ENCODE peak calls at places on chromosomes 12 and 14, in six cellular contexts. N is heart left ventricle, U is body of pancreas, G is esophagus muscularis mucosa, Q is right lobe of liver, J is IMR-90. X is an unnamed sample. For H3K9me3, the result is how much of the 10 kb centered on the place peaks cover.

GRCh38 chr12:5565933-5566632 is 134.2 kb downstream of the NTF3 start:
- DNase-seq in N (no peak), U (no peak), G (no peak), Q (no peak), J (peak), X (no peak)

GRCh38 chr14:105659935-105660527 is 133.6 kb downstream of the TMEM121 start:
- DNase-seq in N (no peak), U (no peak), G (no peak), Q (no peak), J (no peak), X (no peak)

GRCh38 chr14:87233266-87233665 is 759.7 kb downstream of the GALC start:
- DNase-seq in N (no peak), U (no peak), G (no peak), Q (no peak), J (no peak), X (no peak)

GRCh38 chr14:91732439-91732838 is 553 bp upstream of the CATSPERB start:
- DNase-seq in N (no peak), U (no peak), G (no peak), Q (no peak), J (no peak), X (no peak)

GRCh38 chr12:120762093-120762492 is 36.5 kb downstream of the ACADS start:
- DNase-seq in N (no peak), U (no peak), G (no peak), Q (no peak), J (no peak), X (no peak)

GRCh38 chr12:45732250-45732649 is 2.7 kb downstream of the ARID2 start:
- DNase-seq in N (no peak), U (peak), G (no peak), Q (no peak), J (peak), X (no peak)

GRCh38 chr12:116146386-116146785 is 131.1 kb downstream of the MED13L start:
- DNase-seq in N (no peak), U (no peak), G (no peak), Q (no peak), J (no peak), X (no peak)

GRCh38 chr14:89455412-89455811 is 38.4 kb upstream of the FOXN3 start:
- DNase-seq in N (no peak), U (peak), G (no peak), Q (no peak), J (no peak), X (no peak)

GRCh38 chr12:46830731-46831334 is 5.0 kb upstream of the SLC38A4 start:
- DNase-seq in N (peak), U (peak), G (no peak), Q (peak), J (no peak), X (no peak)

GRCh38 chr12:132295101-132295526 is 34.3 kb downstream of the GALNT9 start:
- DNase-seq in N (peak), U (no peak), G (no peak), Q (no peak), J (no peak), X (no peak)

GRCh38 chr14:36208690-36209278 is 32.3 kb upstream of the PTCSC3 start:
- DNase-seq in N (no peak), U (no peak), G (no peak), Q (no peak), J (no peak), X (no peak)

GRCh38 chr14:92686763-92687427 is 61.5 kb downstream of the LGMN start:
- DNase-seq in N (peak), U (peak), G (no peak), Q (peak), J (peak), X (peak)

GRCh38 chr14:101627913-101628257 is 66.6 kb downstream of the DIO3 start:
- DNase-seq in N (no peak), U (no peak), G (no peak), Q (no peak), J (no peak), X (no peak)

GRCh38 chr14:76754586-76754985 is 6.7 kb upstream of the VASH1 start:
- DNase-seq in N (no peak), U (no peak), G (peak), Q (no peak), J (no peak), X (no peak)

GRCh38 chr12:97552410-97553050 is 89.9 kb downstream of the RMST start:
- DNase-seq in N (no peak), U (no peak), G (no peak), Q (no peak), J (no peak), X (no peak)

GRCh38 chr12:20370001-20370381 is 1.7 kb downstream of the PDE3A start:
- DNase-seq in N (no peak), U (peak), G (no peak), Q (peak), J (no peak), X (peak)

GRCh38 chr14:76957224-76957881 is 71.2 kb downstream of the IRF2BPL start:
- DNase-seq in N (no peak), U (no peak), G (no peak), Q (no peak), J (no peak), X (no peak)

GRCh38 chr12:114916531-114916930 is 232.6 kb upstream of the TBX3 start:
- DNase-seq in N (no peak), U (no peak), G (no peak), Q (no peak), J (no peak), X (no peak)

GRCh38 chr12:116397148-116397547 is 119.7 kb upstream of the MED13L start:
- DNase-seq in N (no peak), U (no peak), G (no peak), Q (no peak), J (peak), X (no peak)

GRCh38 chr14:68178282-68178681 is 358.7 kb downstream of the RAD51B start:
- DNase-seq in N (no peak), U (no peak), G (no peak), Q (no peak), J (no peak), X (no peak)

GRCh38 chr14:45251912-45252311 is 1.1 kb downstream of the MIS18BP1 start:
- DNase-seq in N (no peak), U (peak), G (no peak), Q (no peak), J (peak), X (no peak)

GRCh38 chr14:78863143-78863542 is 693.0 kb downstream of the NRXN3 start:
- DNase-seq in N (no peak), U (no peak), G (no peak), Q (no peak), J (peak), X (no peak)

GRCh38 chr12:52713960-52714886 is 10.9 kb upstream of the KRT77 start:
- DNase-seq in N (no peak), U (no peak), G (no peak), Q (no peak), J (no peak), X (no peak)

GRCh38 chr12:91989143-91989542 is 156.5 kb downstream of the BTG1 start:
- DNase-seq in N (no peak), U (no peak), G (no peak), Q (no peak), J (no peak), X (no peak)

GRCh38 chr12:71938728-71939385 is at the start of gene TPH2:
- DNase-seq in N (no peak), U (peak), G (no peak), Q (peak), J (peak), X (peak)

GRCh38 chr12:69655616-69656336 is 43.3 kb downstream of the BEST3 start:
- DNase-seq in N (no peak), U (peak), G (no peak), Q (no peak), J (peak), X (no peak)

GRCh38 chr12:117967043-117967442 is 1.7 kb downstream of the KSR2 start:
- DNase-seq in N (no peak), U (no peak), G (no peak), Q (no peak), J (no peak), X (no peak)

GRCh38 chr12:118103231-118103600 is 595 bp downstream of the VSIG10 start:
- DNase-seq in N (no peak), U (peak), G (no peak), Q (no peak), J (peak), X (no peak)

GRCh38 chr12:47818701-47819543 is 781 bp downstream of the HDAC7 start:
- DNase-seq in N (peak), U (peak), G (no peak), Q (peak), J (no peak), X (peak)

GRCh38 chr12:96220902-96221301 is 26.7 kb downstream of the ELK3 start:
- DNase-seq in N (peak), U (no peak), G (no peak), Q (no peak), J (peak), X (no peak)

GRCh38 chr14:73787760-73788508 is 63.7 kb upstream of the PTGR2 start:
- DNase-seq in N (no peak), U (no peak), G (no peak), Q (no peak), J (peak), X (no peak)

GRCh38 chr12:31488737-31489338 is 102.1 kb downstream of the DENND5B start:
- DNase-seq in N (no peak), U (no peak), G (no peak), Q (no peak), J (no peak), X (no peak)
- H3K27ac ChIP-seq in N (no peak), U (no peak), G (no peak), Q (no peak), J (no peak), X (no peak)

GRCh38 chr12:34106172-34106571 is 83.9 kb downstream of the ALG10 start:
- DNase-seq in N (no peak), U (no peak), G (no peak), Q (no peak), J (no peak), X (no peak)
- TF ChIP-seq CTCF in N (no peak), U (no peak), G (no peak), Q (no peak), J (no peak), X (no peak)

GRCh38 chr12:38153737-38154061 is 162.9 kb upstream of the ALG10B start:
- DNase-seq in N (no peak), U (no peak), G (no peak), Q (no peak), J (no peak), X (no peak)

GRCh38 chr12:38144601-38145436 is 171.8 kb upstream of the ALG10B start:
- DNase-seq in N (no peak), U (no peak), G (peak), Q (no peak), J (no peak), X (no peak)

GRCh38 chr12:38151991-38152700 is 164.4 kb upstream of the ALG10B start:
- DNase-seq in N (no peak), U (no peak), G (peak), Q (no peak), J (no peak), X (no peak)

GRCh38 chr12:38152816-38153736 is 163.5 kb upstream of the ALG10B start:
- DNase-seq in N (no peak), U (no peak), G (peak), Q (no peak), J (no peak), X (peak)

GRCh38 chr12:38149395-38150073 is 167.0 kb upstream of the ALG10B start:
- DNase-seq in N (no peak), U (no peak), G (peak), Q (no peak), J (no peak), X (no peak)
- H3K9me3 ChIP-seq in N (under half), U (under half), G (under half), Q (under half), J (under half), X (under half)

DNA sequence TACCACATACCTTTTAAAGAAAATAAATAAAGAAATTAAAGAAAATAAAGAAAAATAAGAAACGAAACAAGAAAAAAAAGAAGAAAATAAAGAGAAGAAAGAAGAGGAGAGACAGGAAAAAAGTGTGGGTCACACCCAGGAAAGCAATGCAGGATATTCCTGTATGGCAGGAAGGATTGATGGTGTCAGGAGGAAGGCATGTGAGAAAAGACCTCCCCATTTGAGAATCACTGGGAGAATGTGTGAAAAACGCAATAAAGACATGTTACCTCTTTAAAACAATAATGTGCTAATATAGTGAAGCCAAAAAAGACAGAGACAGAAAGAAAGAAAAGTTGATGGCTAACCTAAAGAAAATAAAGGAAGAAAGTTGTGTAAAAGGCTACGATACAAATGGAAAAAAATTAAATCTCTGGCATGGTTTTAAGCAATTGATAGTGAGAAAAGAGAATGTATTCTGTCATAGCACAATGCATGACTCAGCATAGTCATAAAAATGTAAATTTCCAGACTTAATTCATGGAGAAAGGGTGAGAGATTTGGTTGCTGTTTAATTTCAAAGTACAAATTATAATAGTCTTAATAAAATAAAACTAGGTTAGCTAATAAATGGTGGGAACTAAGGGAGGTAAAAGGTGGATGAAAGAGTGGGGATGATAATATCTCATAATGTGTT is 24.3 kb upstream of the FOXG1 start:
- DNase-seq in N (no peak), U (no peak), G (no peak), Q (no peak), J (no peak), X (no peak)
- H3K27ac ChIP-seq in N (no peak), U (no peak), G (no peak), Q (no peak), J (no peak), X (no peak)

GRCh38 chr12:6752181-6752930 is 585 bp downstream of the MLF2 start:
- DNase-seq in N (no peak), U (peak), G (no peak), Q (peak), J (peak), X (no peak)

GRCh38 chr12:6751767-6752166 is 1.2 kb downstream of the MLF2 start:
- DNase-seq in N (no peak), U (no peak), G (no peak), Q (no peak), J (no peak), X (no peak)

GRCh38 chr12:6752931-6753771 is at the start of gene MLF2:
- DNase-seq in N (peak), U (peak), G (peak), Q (peak), J (peak), X (peak)

GRCh38 chr12:6754406-6754805 is 1.5 kb upstream of the MLF2 start:
- DNase-seq in N (no peak), U (no peak), G (no peak), Q (no peak), J (no peak), X (no peak)

GRCh38 chr12:6753772-6754356 is 923 bp upstream of the MLF2 start:
- DNase-seq in N (no peak), U (no peak), G (no peak), Q (peak), J (no peak), X (no peak)
- TF ChIP-seq CTCF in N (no peak), U (no peak), G (no peak), Q (peak), J (peak), X (peak)

X was measured in upper lobe of right lung.